ENCODE peak calls at places on chromosomes 13 and 19, in seven cellular contexts. One of them, this sample, is unnamed.

GRCh38 chr13:106597190-106597589 is 29.3 kb upstream of the ARGLU1 start:
- DNase-seq in HEK293T: no peak
- DNase-seq in substantia nigra: no peak
- DNase-seq in SK-N-SH: no peak
- DNase-seq in smooth muscle cell of the brain vasculature: no peak
- DNase-seq in memory B cell: no peak
- DNase-seq in hepatic stellate cell: no peak
- DNase-seq in this sample: no peak

GRCh38 chr19:4967738-4968461 is 1.0 kb upstream of the KDM4B start:
- DNase-seq in hepatic stellate cell: no peak
- DNase-seq in memory B cell: no peak
- DNase-seq in SK-N-SH: no peak
- DNase-seq in smooth muscle cell of the brain vasculature: no peak
- DNase-seq in HEK293T: no peak
- DNase-seq in substantia nigra: no peak
- DNase-seq in this sample: no peak

GRCh38 chr13:114177245-114178010 is 1.6 kb upstream of the CFAP97D2 start:
- DNase-seq in hepatic stellate cell: no peak
- DNase-seq in HEK293T: no peak
- DNase-seq in substantia nigra: no peak
- DNase-seq in memory B cell: no peak
- DNase-seq in smooth muscle cell of the brain vasculature: no peak
- DNase-seq in SK-N-SH: no peak
- DNase-seq in this sample: no peak

GRCh38 chr13:107835339-107836018 is 379.9 kb downstream of the LIG4 start:
- DNase-seq in HEK293T: no peak
- DNase-seq in memory B cell: no peak
- DNase-seq in hepatic stellate cell: peak; percentile 50
- DNase-seq in substantia nigra: no peak
- DNase-seq in smooth muscle cell of the brain vasculature: no peak
- DNase-seq in SK-N-SH: no peak
- DNase-seq in this sample: no peak

GRCh38 chr19:33771308-33772101 is 25.2 kb upstream of the KCTD15 start:
- DNase-seq in memory B cell: peak; percentile 57
- DNase-seq in smooth muscle cell of the brain vasculature: no peak
- DNase-seq in SK-N-SH: peak; percentile 92
- DNase-seq in hepatic stellate cell: peak; percentile 82
- DNase-seq in substantia nigra: peak; percentile 32
- DNase-seq in HEK293T: peak; percentile 81
- DNase-seq in this sample: peak; percentile 54

GRCh38 chr19:17455711-17456123 is 5.0 kb downstream of the NXNL1 start:
- DNase-seq in HEK293T: no peak
- DNase-seq in substantia nigra: no peak
- DNase-seq in smooth muscle cell of the brain vasculature: no peak
- DNase-seq in hepatic stellate cell: no peak
- DNase-seq in memory B cell: no peak
- DNase-seq in SK-N-SH: peak; percentile 65
- DNase-seq in this sample: no peak

GRCh38 chr13:30806784-30807183 is 71.4 kb downstream of the ALOX5AP start:
- DNase-seq in smooth muscle cell of the brain vasculature: no peak
- DNase-seq in substantia nigra: no peak
- DNase-seq in SK-N-SH: no peak
- DNase-seq in memory B cell: no peak
- DNase-seq in HEK293T: no peak
- DNase-seq in hepatic stellate cell: peak; percentile 77
- DNase-seq in this sample: no peak

GRCh38 chr19:10228925-10229324 is 2.2 kb downstream of the S1PR2 start:
- DNase-seq in substantia nigra: peak; percentile 4
- DNase-seq in SK-N-SH: peak; percentile 45
- DNase-seq in HEK293T: peak; percentile 59
- DNase-seq in smooth muscle cell of the brain vasculature: no peak
- DNase-seq in hepatic stellate cell: peak; percentile 65
- DNase-seq in memory B cell: no peak
- DNase-seq in this sample: no peak

GRCh38 chr13:45209229-45209628 is 8.4 kb upstream of the KCTD4 start:
- DNase-seq in SK-N-SH: no peak
- DNase-seq in hepatic stellate cell: no peak
- DNase-seq in HEK293T: no peak
- DNase-seq in memory B cell: no peak
- DNase-seq in smooth muscle cell of the brain vasculature: no peak
- DNase-seq in substantia nigra: no peak
- DNase-seq in this sample: no peak

GRCh38 chr13:50122465-50122864 is 107.2 kb downstream of the KCNRG start:
- DNase-seq in memory B cell: no peak
- DNase-seq in SK-N-SH: no peak
- DNase-seq in smooth muscle cell of the brain vasculature: no peak
- DNase-seq in HEK293T: no peak
- DNase-seq in hepatic stellate cell: no peak
- DNase-seq in substantia nigra: no peak
- DNase-seq in this sample: no peak

GRCh38 chr19:6354098-6354674 is 7.1 kb upstream of the CLPP start:
- DNase-seq in memory B cell: no peak
- DNase-seq in substantia nigra: no peak
- DNase-seq in SK-N-SH: no peak
- DNase-seq in hepatic stellate cell: no peak
- DNase-seq in HEK293T: no peak
- DNase-seq in smooth muscle cell of the brain vasculature: no peak
- DNase-seq in this sample: no peak

GRCh38 chr19:10887616-10888367 is 16.4 kb downstream of the CARM1 start:
- DNase-seq in hepatic stellate cell: no peak
- DNase-seq in smooth muscle cell of the brain vasculature: no peak
- DNase-seq in substantia nigra: no peak
- DNase-seq in HEK293T: no peak
- DNase-seq in memory B cell: no peak
- DNase-seq in SK-N-SH: no peak
- DNase-seq in this sample: no peak

GRCh38 chr13:59024434-59024833 is 1139.3 kb downstream of the DIAPH3 start:
- DNase-seq in HEK293T: no peak
- DNase-seq in hepatic stellate cell: no peak
- DNase-seq in memory B cell: no peak
- DNase-seq in smooth muscle cell of the brain vasculature: no peak
- DNase-seq in SK-N-SH: no peak
- DNase-seq in substantia nigra: no peak
- DNase-seq in this sample: no peak

GRCh38 chr19:44807652-44808462 is 1.0 kb upstream of the BCAM start:
- DNase-seq in SK-N-SH: peak; percentile 83
- DNase-seq in memory B cell: no peak
- DNase-seq in HEK293T: no peak
- DNase-seq in smooth muscle cell of the brain vasculature: no peak
- DNase-seq in hepatic stellate cell: peak; percentile 71
- DNase-seq in substantia nigra: peak; percentile 13
- DNase-seq in this sample: no peak

GRCh38 chr13:69935043-69935442 is 172.6 kb upstream of the ATXN8OS start:
- DNase-seq in substantia nigra: no peak
- DNase-seq in hepatic stellate cell: no peak
- DNase-seq in smooth muscle cell of the brain vasculature: no peak
- DNase-seq in HEK293T: peak; percentile 32
- DNase-seq in memory B cell: no peak
- DNase-seq in SK-N-SH: peak; percentile 9
- DNase-seq in this sample: no peak

GRCh38 chr13:68056816-68057710 is 826.9 kb upstream of the PCDH9 start:
- DNase-seq in SK-N-SH: no peak
- DNase-seq in smooth muscle cell of the brain vasculature: peak; percentile 17
- DNase-seq in memory B cell: no peak
- DNase-seq in substantia nigra: no peak
- DNase-seq in HEK293T: no peak
- DNase-seq in hepatic stellate cell: peak; percentile 0
- DNase-seq in this sample: no peak